ENCODE peak calls at places on chromosomes 4 and X, in seven cellular contexts. T is aorta; F is AG08395; H is EL; J is astrocyte of the spinal cord; L is activated CD8-positive, alpha-beta memory T cell treated with anti-CD3 and anti-CD28 coated beads for 48 hours; G is right lobe of liver. E is an unnamed sample.

GRCh38 chrX:48802813-48803261 is 970 bp downstream of the HDAC6 start:
- DNase-seq in G (no peak), F (no peak), T (no peak), H (no peak), J (no peak), L (no peak), E (no peak)

GRCh38 chr4:163201358-163201757 is 34.7 kb upstream of the NAF1 start:
- DNase-seq in J (no peak), L (no peak), G (no peak), T (no peak), H (no peak), F (no peak), E (no peak)

GRCh38 chr4:86261634-86262033 is 98.2 kb downstream of the MAPK10 start:
- DNase-seq in G (no peak), T (no peak), J (no peak), F (no peak), L (no peak), H (no peak), E (no peak)

GRCh38 chrX:76148011-76148665 is 24.7 kb upstream of the PBDC1 start:
- DNase-seq in T (no peak), J (peak), F (peak), L (no peak), H (peak), G (no peak), E (no peak)

GRCh38 chrX:45063319-45064095 is 137.2 kb downstream of the DIPK2B start:
- DNase-seq in G (peak), F (no peak), T (no peak), H (no peak), J (peak), L (no peak), E (no peak)

GRCh38 chr4:83285022-83285387 is 407 bp upstream of the COQ2 start:
- DNase-seq in T (no peak), J (peak), L (no peak), G (no peak), H (peak), F (peak), E (no peak)

GRCh38 chrX:14032383-14032782 is 2.7 kb upstream of the GEMIN8 start:
- DNase-seq in G (no peak), L (no peak), J (peak), T (no peak), H (peak), F (peak), E (no peak)

GRCh38 chrX:20383487-20383886 is 116.8 kb upstream of the RPS6KA3 start:
- DNase-seq in J (no peak), L (no peak), G (no peak), F (no peak), H (peak), T (no peak), E (no peak)

GRCh38 chr4:12120968-12121367 is 692.3 kb upstream of the HS3ST1 start:
- DNase-seq in H (no peak), G (no peak), J (no peak), L (no peak), T (no peak), F (no peak), E (no peak)